ENCODE peak calls at places on chromosomes 13 and 19, in five cellular contexts. H, R, C, U and Z are unnamed samples.
A peak's percentile ranks its signal among the peaks of the same experiment; 100 is the strongest.

GRCh38 chr13:48679941-48680630 is 26.4 kb downstream of the CYSLTR2 start:
- DNase-seq in H (no peak), R (no peak), C (no peak), U (no peak), Z (no peak)

GRCh38 chr13:60001892-60002291 is 161.8 kb downstream of the DIAPH3 start:
- DNase-seq in H (no peak), R (no peak), C (peak; percentile 26), U (no peak), Z (no peak)

GRCh38 chr13:98301721-98302120 is 124.7 kb upstream of the RNF113B start:
- DNase-seq in H (no peak), R (no peak), C (no peak), U (peak; percentile 89), Z (no peak)

GRCh38 chr19:12872941-12873890 is 8.0 kb downstream of the DNASE2 start:
- DNase-seq in H (no peak), R (peak; percentile 87), C (peak; percentile 61), U (peak; percentile 37), Z (peak; percentile 34)

GRCh38 chr19:53608381-53608780 is 23.4 kb upstream of the DPRX start:
- DNase-seq in H (no peak), R (no peak), C (no peak), U (no peak), Z (no peak)

GRCh38 chr13:99690426-99691189 is 189.3 kb downstream of the TM9SF2 start:
- DNase-seq in H (no peak), R (no peak), C (no peak), U (no peak), Z (no peak)

GRCh38 chr19:23439623-23440022 is 44.4 kb upstream of the ZNF91 start:
- DNase-seq in H (no peak), R (no peak), C (peak; percentile 7), U (no peak), Z (no peak)

GRCh38 chr19:21028969-21029268 is 8.5 kb downstream of the ZNF430 start:
- DNase-seq in H (no peak), R (no peak), C (no peak), U (no peak), Z (no peak)

GRCh38 chr13:90375851-90376250 is 971.6 kb upstream of the MIR17HG start:
- DNase-seq in H (no peak), R (no peak), C (peak; percentile 27), U (no peak), Z (no peak)

GRCh38 chr13:84399320-84400085 is 517.2 kb upstream of the SLITRK1 start:
- DNase-seq in H (no peak), R (no peak), C (peak; percentile 18), U (no peak), Z (no peak)

GRCh38 chr13:36818483-36819063 is 449 bp upstream of the RFXAP start:
- DNase-seq in H (no peak), R (no peak), C (peak; percentile 24), U (no peak), Z (no peak)

GRCh38 chr19:10471909-10472308 is 31.2 kb downstream of the KEAP1 start:
- DNase-seq in H (no peak), R (no peak), C (peak; percentile 54), U (peak; percentile 47), Z (no peak)

GRCh38 chr19:42152285-42152684 is 20.0 kb upstream of the POU2F2 start:
- DNase-seq in H (no peak), R (no peak), C (no peak), U (no peak), Z (no peak)

GRCh38 chr13:40109324-40109958 is 454.0 kb downstream of the COG6 start:
- DNase-seq in H (no peak), R (no peak), C (peak; percentile 98), U (peak; percentile 73), Z (no peak)

GRCh38 chr13:111034811-111035210 is 80.3 kb upstream of the ARHGEF7 start:
- DNase-seq in H (no peak), R (no peak), C (peak; percentile 62), U (peak; percentile 63), Z (no peak)

GRCh38 chr13:111031531-111031961 is 83.6 kb upstream of the ARHGEF7 start:
- DNase-seq in H (no peak), R (no peak), C (peak; percentile 92), U (peak; percentile 58), Z (no peak)

GRCh38 chr13:111035861-111036260 is 79.2 kb upstream of the ARHGEF7 start:
- DNase-seq in H (no peak), R (no peak), C (no peak), U (no peak), Z (no peak)

GRCh38 chr13:111036665-111037064 is 78.4 kb upstream of the ARHGEF7 start:
- DNase-seq in H (no peak), R (no peak), C (no peak), U (no peak), Z (no peak)

DNA sequence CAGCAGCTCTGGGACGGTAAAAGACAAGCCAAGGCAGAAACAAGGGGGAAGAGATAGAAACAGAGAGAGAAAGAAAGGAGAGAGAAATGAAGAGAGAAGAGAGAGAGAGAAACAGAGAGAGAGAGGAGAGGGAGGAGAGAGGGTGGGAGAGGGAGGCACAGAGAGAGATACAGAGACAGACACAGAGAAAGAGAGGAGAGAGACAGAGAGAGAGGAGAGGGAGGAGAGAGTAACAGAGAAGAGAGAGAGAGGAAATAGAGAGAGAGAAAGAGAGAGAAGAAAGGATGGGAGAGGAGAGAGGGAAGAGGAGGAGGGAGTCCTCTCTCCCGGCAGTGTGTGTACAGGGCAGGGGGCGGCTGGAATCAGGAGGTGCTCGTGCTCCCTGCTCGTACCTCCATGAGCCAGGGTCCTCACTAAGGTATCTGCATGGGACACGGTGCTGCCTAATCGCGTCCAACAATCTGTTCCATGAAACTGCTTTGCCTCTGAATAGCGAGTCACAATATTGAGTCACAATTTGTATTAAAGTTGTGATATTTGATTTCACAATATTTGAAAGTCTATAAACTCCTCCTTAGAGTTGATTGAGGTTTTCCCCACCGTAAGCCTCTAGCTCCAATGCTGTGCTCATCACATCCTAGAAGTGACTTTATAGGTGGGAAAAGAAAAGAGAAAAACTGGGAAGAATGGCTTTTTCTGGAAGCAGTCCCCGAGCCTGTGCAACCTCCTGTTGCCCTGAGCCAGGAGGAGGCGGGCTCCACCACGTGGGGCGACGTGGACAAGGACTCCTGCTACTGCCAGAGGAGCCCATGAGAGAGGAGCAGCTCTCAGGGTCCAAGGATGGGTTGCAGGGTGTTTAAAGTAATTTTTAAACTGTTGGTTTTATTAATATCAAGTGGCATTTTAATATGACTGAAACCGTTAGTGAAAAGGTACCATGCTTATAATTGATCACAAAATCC is 81.7 kb upstream of the ARHGEF7 start:
- DNase-seq in H (no peak), R (no peak), C (peak; percentile 41), U (no peak), Z (no peak)
- TF ChIP-seq CTCF in H (no peak), R (no peak), C (peak; percentile 8), U (no peak), Z (no peak)

GRCh38 chr13:110923777-110924638 is 9.1 kb upstream of the ANKRD10 start:
- DNase-seq in H (no peak), R (no peak), C (no peak), U (no peak), Z (no peak)

GRCh38 chr13:110924639-110924934 is 9.7 kb upstream of the ANKRD10 start:
- DNase-seq in H (no peak), R (no peak), C (no peak), U (no peak), Z (no peak)

GRCh38 chr13:110922506-110922905 is 7.6 kb upstream of the ANKRD10 start:
- DNase-seq in H (no peak), R (no peak), C (no peak), U (no peak), Z (no peak)

GRCh38 chr13:110923086-110923485 is 8.2 kb upstream of the ANKRD10 start:
- DNase-seq in H (no peak), R (no peak), C (no peak), U (no peak), Z (no peak)

GRCh38 chr13:110925023-110925608 is 10.2 kb upstream of the ANKRD10 start:
- DNase-seq in H (no peak), R (no peak), C (peak; percentile 15), U (no peak), Z (no peak)
- TF ChIP-seq CTCF in H (no peak), R (no peak), C (no peak), U (peak; percentile 25), Z (no peak)

GRCh38 chr19:52464798-52465470 is 11.6 kb downstream of the ZNF578 start:
- DNase-seq in H (no peak), R (no peak), C (no peak), U (no peak), Z (no peak)
- TF ChIP-seq CTCF in H (no peak), R (no peak), C (no peak), U (no peak), Z (no peak)

GRCh38 chr19:1360126-1360817 is 23.4 kb upstream of the NDUFS7 start:
- DNase-seq in H (no peak), R (no peak), C (no peak), U (no peak), Z (no peak)

GRCh38 chr19:1361601-1362384 is 21.9 kb upstream of the NDUFS7 start:
- DNase-seq in H (no peak), R (no peak), C (peak; percentile 83), U (peak; percentile 78), Z (no peak)

GRCh38 chr19:1362385-1363257 is 21.1 kb upstream of the NDUFS7 start:
- DNase-seq in H (no peak), R (no peak), C (no peak), U (no peak), Z (no peak)

GRCh38 chr19:1363599-1363998 is 20.1 kb upstream of the NDUFS7 start:
- DNase-seq in H (no peak), R (no peak), C (no peak), U (no peak), Z (no peak)

DNA sequence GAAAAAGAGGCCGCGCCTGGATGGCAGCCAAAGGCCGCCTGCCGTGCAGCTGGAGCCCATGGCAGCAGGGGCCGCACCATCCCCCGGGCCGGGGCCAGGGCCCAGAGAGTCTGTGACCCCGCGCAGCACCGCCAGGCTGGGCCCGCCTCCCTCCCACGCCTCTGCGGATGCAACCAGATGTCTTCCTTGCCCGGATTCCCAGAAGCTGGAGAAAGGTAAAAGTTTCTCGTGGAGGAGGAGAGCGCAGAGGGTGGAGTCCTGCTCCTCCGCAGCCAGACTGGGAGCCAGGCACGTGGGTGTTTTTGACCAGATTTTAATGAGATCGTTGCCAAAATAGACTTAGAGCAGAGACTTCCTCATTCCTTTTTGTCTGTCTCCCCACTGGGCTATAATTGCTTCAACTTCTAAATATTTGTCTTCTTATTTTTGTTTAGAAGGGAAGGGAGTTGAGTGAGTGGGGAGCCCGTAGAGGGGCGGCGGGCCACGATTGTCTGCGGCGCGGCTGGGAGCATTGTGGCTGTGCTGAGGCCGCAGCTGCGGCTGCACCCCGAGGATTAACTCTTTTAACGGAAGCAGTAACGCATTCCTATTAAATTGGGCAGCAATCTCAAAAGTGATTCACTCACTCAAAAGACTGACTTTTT is 22.8 kb upstream of the NDUFS7 start:
- DNase-seq in H (peak; percentile 47), R (peak; percentile 64), C (peak; percentile 90), U (peak; percentile 79), Z (no peak)
- TF ChIP-seq CTCF in H (no peak), R (no peak), C (no peak), U (no peak), Z (no peak)